ENCODE peak calls at places on chromosomes 16 and 17, in seven cellular contexts. J is cardiac fibroblast, O is dorsolateral prefrontal cortex, X is sigmoid colon, F is heart right ventricle, C is cardiac muscle cell, K is ovary. A is an unnamed sample.

GRCh38 chr17:31834448-31834847 is 24.6 kb downstream of the COPRS start:
- DNase-seq in C (no peak), F (no peak), O (no peak), X (no peak), J (no peak), K (no peak), A (no peak)

GRCh38 chr17:10649031-10649430 is 8.1 kb downstream of the MYH3 start:
- DNase-seq in K (no peak), J (no peak), X (no peak), O (no peak), C (peak), F (no peak), A (peak)

GRCh38 chr16:28863929-28864886 is 565 bp downstream of the SH2B1 start:
- DNase-seq in X (peak), C (peak), O (no peak), K (peak), F (no peak), J (peak), A (peak)

GRCh38 chr17:36947922-36948716 is 635 bp upstream of the AATF start:
- DNase-seq in O (no peak), K (no peak), X (no peak), J (no peak), F (no peak), C (no peak), A (no peak)

GRCh38 chr17:10072556-10072955 is 125.8 kb downstream of the GAS7 start:
- DNase-seq in O (no peak), J (no peak), K (no peak), F (no peak), C (no peak), X (peak), A (no peak)

GRCh38 chr17:68403122-68403521 is 54.2 kb downstream of the WIPI1 start:
- DNase-seq in C (no peak), X (peak), F (no peak), K (no peak), O (no peak), J (peak), A (no peak)

GRCh38 chr16:9954181-9954580 is 228.0 kb downstream of the GRIN2A start:
- DNase-seq in C (no peak), X (no peak), O (no peak), F (no peak), J (no peak), K (no peak), A (peak)

GRCh38 chr16:58026139-58026704 is 668 bp downstream of the MMP15 start:
- DNase-seq in X (peak), O (no peak), J (peak), K (peak), C (peak), F (peak), A (peak)

GRCh38 chr16:19003935-19004334 is 20.2 kb downstream of the TMC7 start:
- DNase-seq in X (no peak), J (no peak), C (no peak), K (no peak), O (no peak), F (no peak), A (no peak)

GRCh38 chr17:79793924-79794304 is 3.0 kb downstream of the CBX8 start:
- DNase-seq in X (no peak), J (peak), F (no peak), K (no peak), C (peak), O (no peak), A (no peak)

GRCh38 chr17:72119963-72120877 is 600 bp upstream of the SOX9 start:
- DNase-seq in K (no peak), F (peak), X (peak), O (peak), C (peak), J (peak), A (peak)

GRCh38 chr17:2724783-2725164 is 13.2 kb upstream of the CLUH start:
- DNase-seq in C (peak), O (no peak), J (peak), X (no peak), F (peak), K (no peak), A (peak)

GRCh38 chr17:73757324-73757942 is 113.2 kb upstream of the SDK2 start:
- DNase-seq in J (no peak), O (peak), X (no peak), C (no peak), K (no peak), F (no peak), A (no peak)

GRCh38 chr16:10601444-10602401 is 21.3 kb upstream of the EMP2 start:
- DNase-seq in J (no peak), C (no peak), O (no peak), X (no peak), F (peak), K (no peak), A (no peak)

GRCh38 chr17:35432176-35433074 is at the start of gene SLFN12:
- DNase-seq in J (peak), F (no peak), X (peak), K (peak), C (peak), O (no peak), A (peak)

GRCh38 chr17:71809537-71809936 is 311.3 kb upstream of the SOX9 start:
- DNase-seq in J (no peak), F (no peak), C (no peak), O (no peak), K (no peak), X (no peak), A (no peak)

GRCh38 chr16:11032000-11032921 is 87.9 kb downstream of the CLEC16A start:
- DNase-seq in J (peak), K (no peak), C (peak), X (no peak), F (no peak), O (no peak), A (peak)

GRCh38 chr17:50276588-50277356 is 2.5 kb downstream of the TMEM92 start:
- DNase-seq in F (no peak), K (no peak), C (no peak), X (no peak), J (no peak), O (no peak), A (no peak)

GRCh38 chr16:87715658-87716057 is 50.1 kb downstream of the KLHDC4 start:
- DNase-seq in C (no peak), K (no peak), F (no peak), O (no peak), J (no peak), X (no peak), A (peak)

GRCh38 chr16:89460556-89460955 is 29.8 kb downstream of the ANKRD11 start:
- DNase-seq in F (no peak), O (no peak), J (no peak), K (no peak), X (no peak), C (no peak), A (no peak)

GRCh38 chr17:76053230-76054111 is 18.8 kb downstream of the SRP68 start:
- DNase-seq in C (peak), O (no peak), K (no peak), X (no peak), F (no peak), J (peak), A (peak)

GRCh38 chr17:79410681-79411080 is 200.2 kb downstream of the RBFOX3 start:
- DNase-seq in F (no peak), C (no peak), J (no peak), O (no peak), X (no peak), K (no peak), A (no peak)

GRCh38 chr16:14232106-14232890 is 161.2 kb downstream of the MRTFB start:
- DNase-seq in C (no peak), F (no peak), O (no peak), J (no peak), K (no peak), X (no peak), A (peak)

GRCh38 chr16:87483481-87483880 is 9.3 kb downstream of the ZCCHC14 start:
- DNase-seq in J (no peak), X (no peak), C (no peak), F (no peak), K (no peak), O (no peak), A (no peak)

GRCh38 chr16:78648517-78648916 is 549.1 kb downstream of the WWOX start:
- DNase-seq in X (no peak), J (peak), F (no peak), C (peak), K (no peak), O (no peak), A (peak)

GRCh38 chr16:73053379-73054130 is 5.6 kb upstream of the ZFHX3 start:
- DNase-seq in X (peak), K (no peak), J (peak), C (peak), O (no peak), F (no peak), A (no peak)

GRCh38 chr17:74453665-74454196 is 12.7 kb upstream of the CD300A start:
- DNase-seq in O (no peak), C (no peak), F (no peak), K (peak), J (no peak), X (no peak), A (no peak)

GRCh38 chr16:30473231-30474061 is 904 bp downstream of the ITGAL start:
- DNase-seq in F (peak), C (no peak), K (no peak), O (no peak), J (no peak), X (no peak), A (no peak)

GRCh38 chr17:80760501-80760900 is 215.9 kb downstream of the RPTOR start:
- DNase-seq in O (no peak), J (no peak), C (no peak), X (peak), K (no peak), F (no peak), A (no peak)

GRCh38 chr16:78388920-78389564 is 289.6 kb downstream of the WWOX start:
- DNase-seq in X (no peak), K (no peak), O (no peak), J (no peak), F (no peak), C (no peak), A (no peak)

GRCh38 chr16:14562691-14563491 is 67.2 kb downstream of the PARN start:
- DNase-seq in O (peak), K (no peak), C (peak), X (peak), F (no peak), J (peak), A (peak)

GRCh38 chr17:42422412-42422957 is 571 bp downstream of the CAVIN1 start:
- DNase-seq in K (peak), C (peak), J (peak), X (peak), F (peak), O (no peak), A (no peak)
- H3K4me3 ChIP-seq in K (peak), C (peak), J (peak), X (peak), F (peak), O (peak), A (peak)

GRCh38 chr16:52256310-52257078 is 290.4 kb downstream of the TOX3 start:
- DNase-seq in F (no peak), K (no peak), J (no peak), X (no peak), C (no peak), O (no peak), A (no peak)
- H3K4me3 ChIP-seq in F (no peak), K (no peak), J (no peak), X (no peak), C (no peak), O (no peak), A (no peak)

GRCh38 chr16:81610144-81610842 is 165.7 kb downstream of the CMIP start:
- DNase-seq in F (peak), C (peak), X (peak), K (peak), O (peak), J (peak), A (peak)
- H3K4me3 ChIP-seq in F (peak), C (no peak), X (peak), K (no peak), O (peak), J (peak), A (no peak)

DNA sequence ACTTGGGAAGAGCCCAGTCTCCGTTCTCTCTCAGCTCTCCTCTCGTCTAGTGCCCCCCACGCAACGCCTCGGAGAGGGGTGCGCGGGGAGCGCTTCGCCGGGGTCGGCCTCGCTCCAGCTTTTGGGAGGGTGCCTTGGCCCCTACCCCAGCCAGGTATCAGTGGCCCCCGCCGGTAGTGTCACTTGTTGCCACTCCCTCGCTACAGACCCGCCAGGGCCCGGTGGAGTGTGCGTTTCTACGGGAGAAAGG is 786 bp upstream of the CDH11 start:
- DNase-seq in C (no peak), J (no peak), O (no peak), X (no peak), F (no peak), K (no peak), A (no peak)
- H3K4me3 ChIP-seq in C (peak), J (peak), O (peak), X (peak), F (peak), K (peak), A (peak)

DNA sequence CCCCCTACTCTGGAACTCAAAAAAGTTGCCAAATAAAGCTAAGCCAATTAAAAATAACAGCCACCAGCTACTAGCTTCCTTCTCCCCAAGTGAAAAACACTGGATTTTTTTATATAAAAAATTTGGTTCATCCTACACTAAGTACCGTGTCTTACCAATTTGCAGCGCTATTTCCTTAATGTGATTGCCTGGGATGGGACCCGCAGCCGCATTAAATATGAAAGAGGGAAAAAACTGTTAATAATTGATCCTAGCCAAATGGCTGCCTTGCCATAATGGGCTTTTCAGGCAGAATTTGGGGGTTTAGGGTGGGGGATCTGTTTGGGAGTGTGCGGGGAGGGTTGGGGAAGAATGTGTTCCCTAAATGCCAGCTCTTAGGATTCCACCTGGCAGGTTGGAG is 2.0 kb downstream of the HOXB9 start:
- DNase-seq in C (no peak), X (no peak), J (no peak), K (no peak), O (no peak), F (no peak), A (no peak)
- H3K4me3 ChIP-seq in C (no peak), X (no peak), J (no peak), K (no peak), O (no peak), F (no peak), A (no peak)

GRCh38 chr16:165539-166374 is at the start of gene HBM:
- DNase-seq in O (no peak), C (no peak), F (no peak), J (no peak), K (no peak), X (no peak), A (no peak)

GRCh38 chr16:166375-167116 is 768 bp downstream of the HBM start:
- DNase-seq in K (no peak), J (no peak), O (no peak), F (no peak), X (no peak), C (no peak), A (no peak)

GRCh38 chr16:165218-165538 is 600 bp upstream of the HBM start:
- DNase-seq in J (no peak), O (no peak), C (no peak), F (no peak), K (no peak), X (no peak), A (no peak)

GRCh38 chr16:168424-168823 is 2.6 kb downstream of the HBM start:
- DNase-seq in O (no peak), J (no peak), F (no peak), C (no peak), K (no peak), X (no peak), A (no peak)

GRCh38 chr16:167117-167462 is 1.3 kb downstream of the HBM start:
- DNase-seq in K (no peak), O (no peak), X (no peak), J (no peak), F (no peak), C (no peak), A (no peak)
- H3K4me3 ChIP-seq in K (no peak), O (no peak), X (no peak), J (no peak), F (no peak), C (no peak), A (no peak)

DNA sequence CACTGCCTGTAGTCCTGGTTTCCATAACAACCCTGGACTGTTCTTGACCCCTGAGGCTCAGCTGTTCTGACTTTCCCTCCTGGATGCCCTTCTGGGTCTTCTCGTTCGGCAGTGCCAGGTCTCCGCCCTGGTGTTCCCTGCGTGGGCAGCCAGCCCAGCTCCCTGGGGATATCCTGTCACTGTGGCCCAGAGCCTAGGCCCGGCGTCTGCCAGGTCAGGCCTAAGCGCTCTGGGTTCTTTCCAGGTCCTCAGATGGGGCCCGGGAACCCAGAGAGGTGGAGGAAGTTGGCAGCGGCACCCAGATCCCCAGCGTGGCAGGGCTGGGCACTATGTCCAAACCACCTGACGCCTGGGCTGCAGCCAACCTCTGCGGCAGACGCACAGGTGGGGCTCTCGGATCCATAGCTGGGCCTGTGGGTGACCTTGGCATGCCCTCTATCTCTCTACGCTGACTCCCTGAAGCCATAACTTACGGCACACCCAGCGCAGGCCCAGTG is 12.5 kb upstream of the ATP2A3 start:
- DNase-seq in F (peak), X (no peak), K (peak), O (no peak), J (no peak), C (no peak), A (no peak)
- H3K4me3 ChIP-seq in F (no peak), X (no peak), K (no peak), O (no peak), J (no peak), C (no peak), A (no peak)

GRCh38 chr17:43658890-43659289 is 2.8 kb downstream of the MEOX1 start:
- DNase-seq in F (no peak), K (no peak), J (no peak), C (no peak), X (no peak), O (no peak), A (no peak)
- H3K4me3 ChIP-seq in F (peak), K (no peak), J (no peak), C (no peak), X (peak), O (no peak), A (no peak)

DNA sequence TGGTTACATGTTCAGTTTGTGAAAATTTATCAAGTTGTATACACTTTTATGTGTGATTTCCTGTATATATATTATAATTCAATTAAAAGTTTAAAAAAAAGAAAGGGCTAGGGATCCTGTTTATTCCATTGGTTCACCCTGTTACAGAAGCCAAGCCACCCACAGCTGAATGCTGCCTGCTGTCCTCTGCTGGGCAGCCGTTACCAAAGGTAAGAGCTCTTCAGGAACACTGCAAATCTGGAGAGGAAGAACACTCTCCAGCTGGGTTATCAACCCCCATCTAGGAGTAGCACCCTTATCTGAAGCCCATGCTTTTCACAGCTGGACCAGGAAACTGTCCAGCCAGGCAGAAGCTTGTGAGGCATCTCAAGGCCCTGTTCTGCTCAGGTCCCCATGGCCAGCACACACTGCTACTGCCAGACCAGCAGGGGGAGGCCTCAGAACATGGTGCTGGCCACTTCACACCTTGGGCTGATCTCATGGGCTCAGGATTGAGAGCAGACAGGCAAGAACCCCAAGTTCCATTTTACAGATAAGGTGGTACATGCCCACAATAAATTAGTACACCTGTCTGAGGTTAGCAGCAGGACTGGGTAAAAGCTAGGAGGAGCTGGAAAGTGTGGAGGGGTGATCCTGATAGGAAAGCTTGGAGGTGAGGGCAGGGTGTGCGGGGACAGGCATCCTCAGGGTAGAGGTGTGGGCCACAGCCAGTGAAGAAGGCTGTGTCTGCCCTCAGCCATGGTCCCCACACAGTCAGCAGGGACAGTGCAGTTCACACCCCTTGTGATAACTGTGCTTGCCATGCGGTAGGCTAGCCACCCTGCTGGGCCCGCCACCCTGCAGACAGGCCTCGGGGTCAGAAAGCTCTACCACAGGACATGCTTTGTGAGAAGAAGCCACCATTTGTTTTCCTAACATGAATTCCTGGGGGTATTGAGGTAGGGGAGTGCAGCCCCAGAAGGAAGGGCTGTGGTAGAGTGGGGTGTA is 54.3 kb upstream of the SREBF1 start:
- DNase-seq in C (peak), K (no peak), F (peak), O (no peak), J (peak), X (no peak), A (peak)
- H3K4me3 ChIP-seq in C (no peak), K (no peak), F (no peak), O (no peak), J (no peak), X (no peak), A (no peak)

GRCh38 chr16:46573008-46573833 is 48.0 kb downstream of the SHCBP1 start:
- DNase-seq in X (no peak), C (peak), F (no peak), O (no peak), J (peak), K (no peak), A (peak)
- H3K4me3 ChIP-seq in X (no peak), C (no peak), F (no peak), O (no peak), J (no peak), K (no peak), A (no peak)